ENCODE peak calls at places on chromosome 19, in six cellular contexts. One of them, this sample, is unnamed. For H3K9me3, the result is how much of the 10 kb centered on the place peaks cover.

GRCh38 chr19:54298357-54299125 is 14.4 kb downstream of the LILRA5 start:
- DNase-seq in CD4-positive, alpha-beta T cell: no peak
- DNase-seq in heart right ventricle: no peak
- DNase-seq in neural progenitor cell: no peak
- DNase-seq in DND-41: no peak
- DNase-seq in PC-3: no peak
- DNase-seq in this sample: no peak

GRCh38 chr19:54729416-54730188 is 5.4 kb downstream of the KIR3DL3 start:
- DNase-seq in CD4-positive, alpha-beta T cell: no peak
- DNase-seq in heart right ventricle: no peak
- DNase-seq in neural progenitor cell: no peak
- DNase-seq in DND-41: no peak
- DNase-seq in PC-3: no peak
- DNase-seq in this sample: no peak

GRCh38 chr19:35254341-35255297 is 5.8 kb downstream of the LSR start:
- DNase-seq in CD4-positive, alpha-beta T cell: no peak
- DNase-seq in heart right ventricle: no peak
- DNase-seq in neural progenitor cell: no peak
- DNase-seq in DND-41: no peak
- DNase-seq in PC-3: no peak
- DNase-seq in this sample: no peak

GRCh38 chr19:38060346-38060745 is 153.3 kb downstream of the SIPA1L3 start:
- DNase-seq in CD4-positive, alpha-beta T cell: no peak
- DNase-seq in heart right ventricle: no peak
- DNase-seq in neural progenitor cell: no peak
- DNase-seq in DND-41: no peak
- DNase-seq in PC-3: no peak
- DNase-seq in this sample: no peak

GRCh38 chr19:31338069-31338767 is 11.0 kb downstream of the TSHZ3 start:
- DNase-seq in CD4-positive, alpha-beta T cell: no peak
- DNase-seq in heart right ventricle: peak
- DNase-seq in neural progenitor cell: peak
- DNase-seq in DND-41: peak
- DNase-seq in PC-3: no peak
- DNase-seq in this sample: no peak

GRCh38 chr19:18985257-18985656 is 44.2 kb upstream of the HOMER3 start:
- DNase-seq in CD4-positive, alpha-beta T cell: no peak
- DNase-seq in heart right ventricle: peak
- DNase-seq in neural progenitor cell: peak
- DNase-seq in DND-41: no peak
- DNase-seq in PC-3: no peak
- DNase-seq in this sample: no peak

GRCh38 chr19:2554856-2555255 is 78.9 kb downstream of the GADD45B start:
- DNase-seq in CD4-positive, alpha-beta T cell: no peak
- DNase-seq in heart right ventricle: no peak
- DNase-seq in neural progenitor cell: no peak
- DNase-seq in DND-41: no peak
- DNase-seq in PC-3: peak
- DNase-seq in this sample: no peak

GRCh38 chr19:40398417-40399056 is 8.6 kb upstream of the HIPK4 start:
- DNase-seq in CD4-positive, alpha-beta T cell: peak
- DNase-seq in heart right ventricle: no peak
- DNase-seq in neural progenitor cell: peak
- DNase-seq in DND-41: no peak
- DNase-seq in PC-3: no peak
- DNase-seq in this sample: peak

GRCh38 chr19:45075215-45076028 is 856 bp downstream of the ZNF296 start:
- DNase-seq in CD4-positive, alpha-beta T cell: no peak
- DNase-seq in heart right ventricle: peak
- DNase-seq in neural progenitor cell: peak
- DNase-seq in DND-41: no peak
- DNase-seq in PC-3: peak
- DNase-seq in this sample: peak

GRCh38 chr19:34485831-34486230 is 4.3 kb downstream of the WTIP start:
- DNase-seq in CD4-positive, alpha-beta T cell: no peak
- DNase-seq in heart right ventricle: no peak
- DNase-seq in neural progenitor cell: no peak
- DNase-seq in DND-41: no peak
- DNase-seq in PC-3: no peak
- DNase-seq in this sample: no peak

GRCh38 chr19:52494518-52494917 is 33.0 kb upstream of the ZNF808 start:
- DNase-seq in CD4-positive, alpha-beta T cell: no peak
- DNase-seq in heart right ventricle: no peak
- DNase-seq in neural progenitor cell: no peak
- DNase-seq in DND-41: no peak
- DNase-seq in PC-3: peak
- DNase-seq in this sample: no peak

GRCh38 chr19:13796301-13797057 is 1.2 kb downstream of the ZSWIM4 start:
- DNase-seq in CD4-positive, alpha-beta T cell: no peak
- DNase-seq in heart right ventricle: peak
- DNase-seq in neural progenitor cell: peak
- DNase-seq in DND-41: no peak
- DNase-seq in PC-3: peak
- DNase-seq in this sample: no peak

GRCh38 chr19:39969266-39969665 is 1.7 kb upstream of the PSMC4 start:
- DNase-seq in CD4-positive, alpha-beta T cell: no peak
- DNase-seq in heart right ventricle: no peak
- DNase-seq in neural progenitor cell: no peak
- DNase-seq in DND-41: no peak
- DNase-seq in PC-3: no peak
- DNase-seq in this sample: no peak

DNA sequence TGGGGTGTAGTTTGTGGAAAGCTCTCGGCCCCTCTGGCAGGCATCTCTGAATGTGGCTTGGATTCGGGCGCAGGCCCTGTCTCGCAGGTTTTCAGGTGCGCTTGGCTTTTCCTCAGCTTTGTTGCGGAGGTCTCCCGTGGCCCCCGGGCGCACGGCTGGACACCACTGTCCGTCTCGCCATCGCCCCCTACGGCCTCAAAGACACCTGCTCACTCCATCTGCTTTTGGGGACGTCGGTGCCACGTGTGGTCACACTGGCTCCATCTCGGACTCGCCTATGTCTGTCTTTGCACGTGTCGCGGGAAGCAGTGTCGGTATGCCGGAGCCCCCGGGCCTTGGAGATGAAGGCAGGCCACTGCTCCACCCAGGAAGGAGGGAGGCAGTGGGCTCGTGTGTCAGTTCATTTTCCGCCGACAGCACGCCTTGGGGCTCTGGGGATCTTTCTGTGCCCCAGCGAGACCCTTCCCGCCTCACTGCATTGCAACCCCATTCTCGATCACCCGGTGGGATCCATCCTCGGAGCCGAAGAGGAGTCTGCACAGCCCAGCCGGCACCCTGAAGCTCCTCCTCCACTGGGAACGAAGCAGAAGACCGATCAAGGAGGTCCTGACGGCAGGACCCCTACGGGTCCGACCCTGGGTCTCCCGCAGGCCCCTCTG is 42.1 kb downstream of the ZNF146 start:
- DNase-seq in CD4-positive, alpha-beta T cell: no peak
- DNase-seq in heart right ventricle: no peak
- DNase-seq in neural progenitor cell: no peak
- DNase-seq in DND-41: no peak
- DNase-seq in PC-3: no peak
- DNase-seq in this sample: no peak
- H3K9me3 ChIP-seq in CD4-positive, alpha-beta T cell: under half
- H3K9me3 ChIP-seq in heart right ventricle: under half
- H3K9me3 ChIP-seq in neural progenitor cell: under half
- H3K9me3 ChIP-seq in DND-41: under half
- H3K9me3 ChIP-seq in PC-3: under half
- H3K9me3 ChIP-seq in this sample: under half

GRCh38 chr19:28067882-28068281 is 1145.1 kb downstream of the UQCRFS1 start:
- DNase-seq in CD4-positive, alpha-beta T cell: no peak
- DNase-seq in heart right ventricle: no peak
- DNase-seq in neural progenitor cell: no peak
- DNase-seq in DND-41: no peak
- DNase-seq in PC-3: no peak
- DNase-seq in this sample: no peak
- H3K9me3 ChIP-seq in CD4-positive, alpha-beta T cell: under half
- H3K9me3 ChIP-seq in heart right ventricle: under half
- H3K9me3 ChIP-seq in neural progenitor cell: under half
- H3K9me3 ChIP-seq in DND-41: under half
- H3K9me3 ChIP-seq in PC-3: under half
- H3K9me3 ChIP-seq in this sample: under half

GRCh38 chr19:16136185-16137067 is 7.1 kb upstream of the HSH2D start:
- DNase-seq in CD4-positive, alpha-beta T cell: no peak
- DNase-seq in heart right ventricle: no peak
- DNase-seq in neural progenitor cell: no peak
- DNase-seq in DND-41: no peak
- DNase-seq in PC-3: no peak
- DNase-seq in this sample: no peak

GRCh38 chr19:16142032-16142580 is 1.4 kb upstream of the HSH2D start:
- DNase-seq in CD4-positive, alpha-beta T cell: no peak
- DNase-seq in heart right ventricle: no peak
- DNase-seq in neural progenitor cell: no peak
- DNase-seq in DND-41: no peak
- DNase-seq in PC-3: no peak
- DNase-seq in this sample: no peak

GRCh38 chr19:16143399-16144215 is at the start of gene HSH2D:
- DNase-seq in CD4-positive, alpha-beta T cell: peak
- DNase-seq in heart right ventricle: no peak
- DNase-seq in neural progenitor cell: no peak
- DNase-seq in DND-41: no peak
- DNase-seq in PC-3: peak
- DNase-seq in this sample: peak

GRCh38 chr19:16141043-16141442 is 2.4 kb upstream of the HSH2D start:
- DNase-seq in CD4-positive, alpha-beta T cell: no peak
- DNase-seq in heart right ventricle: no peak
- DNase-seq in neural progenitor cell: no peak
- DNase-seq in DND-41: no peak
- DNase-seq in PC-3: no peak
- DNase-seq in this sample: no peak

DNA sequence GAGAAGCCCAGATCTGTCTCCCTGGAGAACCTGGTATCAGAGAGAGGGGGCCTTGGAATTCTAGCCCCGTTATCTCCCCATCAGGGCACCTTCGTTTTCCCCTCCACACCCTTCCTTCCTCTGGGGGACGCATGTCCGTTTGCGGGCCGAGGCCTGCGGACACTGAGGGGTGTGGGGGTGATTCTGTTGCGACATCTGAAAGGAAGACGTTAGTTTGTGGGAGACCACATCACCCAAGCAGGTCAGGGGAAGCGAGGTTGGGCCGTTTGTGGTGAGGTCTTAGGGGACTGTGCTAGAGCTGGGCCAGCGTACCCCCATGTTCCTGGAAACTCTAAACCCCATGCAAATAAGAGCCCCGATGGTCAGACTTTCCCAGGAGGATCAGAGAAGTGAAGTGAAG is 3.7 kb upstream of the HSH2D start:
- DNase-seq in CD4-positive, alpha-beta T cell: no peak
- DNase-seq in heart right ventricle: no peak
- DNase-seq in neural progenitor cell: no peak
- DNase-seq in DND-41: no peak
- DNase-seq in PC-3: no peak
- DNase-seq in this sample: no peak
- H3K9me3 ChIP-seq in CD4-positive, alpha-beta T cell: under half
- H3K9me3 ChIP-seq in heart right ventricle: under half
- H3K9me3 ChIP-seq in neural progenitor cell: under half
- H3K9me3 ChIP-seq in DND-41: under half
- H3K9me3 ChIP-seq in PC-3: under half
- H3K9me3 ChIP-seq in this sample: under half

GRCh38 chr19:42410371-42410770 is 16.8 kb downstream of the LIPE start:
- DNase-seq in CD4-positive, alpha-beta T cell: no peak
- DNase-seq in heart right ventricle: no peak
- DNase-seq in neural progenitor cell: no peak
- DNase-seq in DND-41: no peak
- DNase-seq in PC-3: no peak
- DNase-seq in this sample: no peak

GRCh38 chr19:42407085-42407815 is 17.2 kb upstream of the CNFN start:
- DNase-seq in CD4-positive, alpha-beta T cell: no peak
- DNase-seq in heart right ventricle: no peak
- DNase-seq in neural progenitor cell: no peak
- DNase-seq in DND-41: no peak
- DNase-seq in PC-3: no peak
- DNase-seq in this sample: no peak

GRCh38 chr19:42409477-42409876 is 17.7 kb downstream of the LIPE start:
- DNase-seq in CD4-positive, alpha-beta T cell: no peak
- DNase-seq in heart right ventricle: peak
- DNase-seq in neural progenitor cell: no peak
- DNase-seq in DND-41: no peak
- DNase-seq in PC-3: no peak
- DNase-seq in this sample: no peak

GRCh38 chr19:42406111-42406510 is 16.0 kb upstream of the CNFN start:
- DNase-seq in CD4-positive, alpha-beta T cell: no peak
- DNase-seq in heart right ventricle: no peak
- DNase-seq in neural progenitor cell: no peak
- DNase-seq in DND-41: no peak
- DNase-seq in PC-3: no peak
- DNase-seq in this sample: no peak

DNA sequence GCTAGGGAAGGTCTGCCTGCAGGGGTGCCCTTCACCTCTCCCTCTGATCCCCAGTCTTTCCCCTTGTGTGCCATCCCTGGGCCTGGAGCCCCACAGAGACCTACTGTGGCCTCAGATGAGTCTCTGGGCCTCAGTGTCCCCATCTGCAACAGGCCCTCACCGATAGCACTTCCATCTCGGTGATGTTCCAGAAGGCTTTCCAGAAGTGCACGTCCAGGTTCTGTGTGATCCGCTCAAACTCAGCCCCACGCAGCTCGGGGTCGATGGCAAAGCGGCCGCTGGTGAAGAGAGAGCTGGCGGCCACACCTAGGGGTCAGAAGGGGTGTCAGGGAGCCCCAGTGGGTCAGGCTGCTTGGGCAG is 17.7 kb upstream of the CNFN start:
- DNase-seq in CD4-positive, alpha-beta T cell: no peak
- DNase-seq in heart right ventricle: no peak
- DNase-seq in neural progenitor cell: no peak
- DNase-seq in DND-41: no peak
- DNase-seq in PC-3: no peak
- DNase-seq in this sample: no peak
- H3K9me3 ChIP-seq in CD4-positive, alpha-beta T cell: under half
- H3K9me3 ChIP-seq in heart right ventricle: under half
- H3K9me3 ChIP-seq in neural progenitor cell: under half
- H3K9me3 ChIP-seq in DND-41: under half
- H3K9me3 ChIP-seq in PC-3: under half
- H3K9me3 ChIP-seq in this sample: under half

This sample was measured in T-helper 17 cell.